ENCODE peak calls at places on chromosomes 13 and 19, in six cellular contexts. J, S, E, L, O and Y are unnamed samples. For H3K4me1, the result is how much of the 10 kb centered on the place peaks cover.

GRCh38 chr19:34500656-34501120 is 19.1 kb downstream of the WTIP start:
- DNase-seq in J (no peak), S (no peak), E (no peak), L (peak), O (no peak), Y (no peak)

GRCh38 chr19:38369584-38369983 is 4.8 kb upstream of the PSMD8 start:
- DNase-seq in J (no peak), S (peak), E (no peak), L (no peak), O (no peak), Y (no peak)

GRCh38 chr19:51093066-51093465 is 10.4 kb upstream of the KLK14 start:
- DNase-seq in J (no peak), S (no peak), E (no peak), L (no peak), O (no peak), Y (no peak)

GRCh38 chr19:13154241-13154778 is 4.1 kb downstream of the IER2 start:
- DNase-seq in J (peak), S (peak), E (peak), L (peak), O (peak), Y (peak)

GRCh38 chr19:38543807-38544568 is 73.8 kb downstream of the MAP4K1 start:
- DNase-seq in J (peak), S (no peak), E (peak), L (peak), O (peak), Y (peak)

GRCh38 chr13:95317037-95317989 is 16.1 kb upstream of the ABCC4 start:
- DNase-seq in J (no peak), S (no peak), E (no peak), L (no peak), O (no peak), Y (no peak)

GRCh38 chr13:40315416-40316064 is 350.9 kb downstream of the FOXO1 start:
- DNase-seq in J (peak), S (peak), E (no peak), L (no peak), O (peak), Y (peak)

GRCh38 chr13:53250272-53250875 is 221.8 kb downstream of the OLFM4 start:
- DNase-seq in J (no peak), S (no peak), E (peak), L (no peak), O (no peak), Y (peak)

GRCh38 chr13:111906306-111906705 is 160.6 kb upstream of the SOX1 start:
- DNase-seq in J (no peak), S (no peak), E (no peak), L (no peak), O (no peak), Y (no peak)

GRCh38 chr19:34667349-34668076 is 9.4 kb downstream of the SCGB2B2 start:
- DNase-seq in J (no peak), S (no peak), E (peak), L (peak), O (no peak), Y (no peak)

GRCh38 chr13:45847554-45848224 is 3.9 kb downstream of the SIAH3 start:
- DNase-seq in J (peak), S (peak), E (no peak), L (no peak), O (peak), Y (peak)

GRCh38 chr13:49084961-49085360 is 109.2 kb downstream of the FNDC3A start:
- DNase-seq in J (no peak), S (no peak), E (no peak), L (no peak), O (no peak), Y (no peak)

GRCh38 chr13:33140161-33140560 is 123.9 kb downstream of the KL start:
- DNase-seq in J (no peak), S (no peak), E (peak), L (no peak), O (no peak), Y (no peak)

GRCh38 chr13:114319441-114319871 is 5.2 kb downstream of the CHAMP1 start:
- DNase-seq in J (no peak), S (no peak), E (peak), L (no peak), O (no peak), Y (no peak)

GRCh38 chr19:39297931-39298634 is 1.9 kb downstream of the IFNL1 start:
- DNase-seq in J (peak), S (peak), E (no peak), L (peak), O (no peak), Y (peak)

GRCh38 chr13:97263160-97263559 is 41.0 kb downstream of the MBNL2 start:
- DNase-seq in J (no peak), S (no peak), E (no peak), L (no peak), O (no peak), Y (no peak)
- H3K4me1 ChIP-seq in J (under half), S (under half), E (under half), L (half or more), O (half or more), Y (under half)

DNA sequence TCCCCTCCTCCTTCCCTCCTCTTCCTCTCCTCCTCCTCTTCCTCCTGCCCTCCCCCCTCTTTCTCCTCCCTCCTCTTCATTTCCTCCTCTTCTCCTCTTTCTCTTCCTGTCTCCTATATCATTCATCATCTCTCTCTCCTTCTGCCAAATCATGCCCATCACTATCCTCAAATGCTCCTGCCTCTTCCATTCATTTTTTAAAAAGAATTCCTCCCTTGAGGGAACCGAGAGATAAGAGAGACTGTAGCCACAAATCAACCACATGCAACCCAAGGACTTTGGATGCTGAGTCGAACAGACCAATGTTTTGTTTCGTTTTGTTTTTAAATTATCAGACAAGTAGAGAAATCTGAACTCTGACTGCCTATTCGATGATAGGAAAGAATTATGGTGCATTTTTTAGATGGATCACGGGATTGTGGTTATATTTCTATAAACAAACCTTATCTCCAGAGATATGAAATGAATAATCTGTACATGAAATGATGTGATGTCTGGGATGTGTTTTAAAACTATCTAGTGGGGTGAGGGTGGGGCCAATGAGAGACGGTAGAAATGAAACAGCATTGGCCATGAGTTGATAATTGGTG is 9.5 kb upstream of the ZNF541 start:
- DNase-seq in J (no peak), S (no peak), E (peak), L (no peak), O (no peak), Y (no peak)
- H3K4me3 ChIP-seq in J (no peak), S (no peak), E (peak), L (no peak), O (no peak), Y (no peak)

GRCh38 chr13:44312898-44313551 is 60.6 kb upstream of the SERP2 start:
- DNase-seq in J (no peak), S (no peak), E (peak), L (no peak), O (no peak), Y (no peak)
- H3K4me1 ChIP-seq in J (under half), S (under half), E (under half), L (under half), O (under half), Y (under half)

DNA sequence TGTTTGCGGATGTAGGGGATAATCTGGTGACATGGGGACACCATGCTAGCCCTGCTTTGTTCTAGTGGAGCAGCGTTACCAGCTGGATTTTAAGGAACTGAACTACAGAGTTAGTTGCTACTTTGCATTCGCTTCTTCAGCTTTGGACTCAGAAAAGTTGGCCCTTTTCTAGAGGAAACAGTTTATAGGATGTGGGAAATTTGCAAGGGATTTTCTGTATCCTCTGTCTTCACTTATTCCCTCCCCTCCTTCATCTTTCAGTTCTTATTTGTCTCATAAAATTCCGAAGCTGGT is 2.1 kb downstream of the GATAD2A start:
- DNase-seq in J (no peak), S (no peak), E (no peak), L (no peak), O (no peak), Y (no peak)
- H3K4me3 ChIP-seq in J (peak), S (peak), E (peak), L (peak), O (peak), Y (peak)

GRCh38 chr19:42544146-42544545 is 15.9 kb upstream of the CEACAM1 start:
- DNase-seq in J (no peak), S (no peak), E (no peak), L (no peak), O (no peak), Y (no peak)

GRCh38 chr19:42542791-42543190 is 14.5 kb upstream of the CEACAM1 start:
- DNase-seq in J (no peak), S (no peak), E (no peak), L (peak), O (no peak), Y (no peak)

GRCh38 chr19:42538841-42539709 is 10.8 kb upstream of the CEACAM1 start:
- DNase-seq in J (no peak), S (no peak), E (no peak), L (peak), O (no peak), Y (no peak)

DNA sequence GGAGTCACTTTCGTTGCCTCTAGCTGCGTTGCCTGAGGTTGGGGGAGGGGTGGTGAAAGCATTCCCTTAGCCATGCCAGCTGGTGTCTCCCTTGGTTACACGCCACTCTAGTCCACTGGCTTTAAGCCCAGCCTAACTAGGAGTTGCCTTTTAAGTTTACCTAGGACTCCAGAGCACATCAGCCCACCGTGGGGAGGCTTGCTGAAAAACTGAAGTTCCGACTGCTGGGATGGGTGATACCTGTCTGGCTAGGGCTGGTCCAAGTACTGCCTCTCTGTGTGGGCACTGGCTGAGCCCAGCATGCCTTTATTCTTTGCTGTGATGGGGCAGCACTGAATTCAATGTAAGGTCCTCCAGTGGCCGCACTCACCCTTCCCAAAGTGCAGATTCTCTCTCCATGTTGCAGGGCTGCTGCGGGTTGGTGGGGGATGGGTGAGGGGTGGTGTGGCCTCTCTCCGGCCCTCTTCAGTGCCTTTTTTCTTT is 11.8 kb upstream of the CEACAM1 start:
- DNase-seq in J (no peak), S (no peak), E (no peak), L (peak), O (no peak), Y (no peak)
- H3K4me1 ChIP-seq in J (under half), S (under half), E (under half), L (under half), O (under half), Y (under half)

GRCh38 chr19:44777715-44778347 is at the start of gene CBLC:
- DNase-seq in J (no peak), S (no peak), E (no peak), L (peak), O (no peak), Y (no peak)
- H3K4me3 ChIP-seq in J (no peak), S (no peak), E (no peak), L (peak), O (no peak), Y (no peak)

DNA sequence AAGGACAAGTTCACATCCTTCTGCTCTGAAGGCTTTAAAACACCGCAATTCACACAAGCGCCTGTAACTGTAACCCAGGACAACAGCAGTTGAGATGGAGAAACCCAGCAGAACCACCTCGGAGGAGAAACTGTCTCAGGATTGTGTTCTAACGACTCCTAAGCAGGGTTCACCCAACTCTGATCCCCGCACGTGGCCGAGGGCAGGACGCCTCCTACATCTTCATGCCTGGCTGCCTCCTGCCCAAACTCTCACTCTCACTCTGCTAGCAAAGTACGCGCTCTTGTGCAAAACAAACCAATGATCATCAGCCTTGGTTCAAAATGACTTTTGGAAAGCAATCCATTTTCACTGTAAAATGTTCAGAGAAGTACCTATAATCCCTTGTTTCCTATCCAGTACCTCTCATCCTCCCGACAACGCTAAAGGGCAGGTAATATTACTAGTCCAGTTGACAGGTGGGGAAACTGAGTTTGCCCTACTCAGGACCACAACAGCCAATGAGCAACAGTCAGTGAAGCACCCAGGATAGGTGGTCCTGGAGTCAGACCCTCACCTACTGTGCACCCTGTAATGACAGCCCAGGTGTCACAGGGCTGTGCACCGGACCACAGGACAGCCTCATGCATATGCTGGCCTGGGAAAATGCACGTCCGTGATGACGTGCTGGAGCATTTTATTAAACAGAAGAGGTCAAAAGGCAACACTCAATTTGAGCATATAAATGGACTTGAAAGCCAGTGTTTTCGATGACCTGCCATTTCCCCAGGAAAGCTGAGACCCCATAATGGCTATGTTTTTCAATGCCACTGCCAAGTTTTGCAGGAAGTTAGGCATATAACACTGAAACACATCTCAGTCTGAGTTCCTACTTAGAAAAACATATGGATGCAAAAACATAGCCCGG is 25.4 kb downstream of the EPS15L1 start:
- DNase-seq in J (no peak), S (no peak), E (peak), L (no peak), O (no peak), Y (no peak)
- H3K4me1 ChIP-seq in J (under half), S (under half), E (under half), L (under half), O (half or more), Y (under half)